ENCODE peak calls at places on chromosome 2, in four cellular contexts. Y is stimulated activated CD8-positive, alpha-beta memory T cell treated with anti-CD3 and anti-CD28 coated beads, Interleukin-15, amount 100 ng/mL, for 24 hours; H is psoas muscle; E is NCI-H1092. W is an unnamed sample.

GRCh38 chr2:215137741-215138340 is 585 bp downstream of the ABCA12 start:
- DNase-seq in Y (no peak), H (no peak), E (no peak), W (no peak)

GRCh38 chr2:208250401-208250800 is 4.5 kb downstream of the IDH1 start:
- DNase-seq in Y (no peak), H (no peak), E (no peak), W (no peak)

GRCh38 chr2:68739261-68740183 is 4.9 kb downstream of the ARHGAP25 start:
- DNase-seq in Y (no peak), H (no peak), E (no peak), W (no peak)

GRCh38 chr2:237471457-237472186 is 15.4 kb upstream of the MLPH start:
- DNase-seq in Y (no peak), H (peak), E (no peak), W (no peak)

GRCh38 chr2:5692561-5693287 is 540 bp downstream of the SOX11 start:
- DNase-seq in Y (no peak), H (no peak), E (no peak), W (no peak)

GRCh38 chr2:148549001-148549400 is 95.5 kb upstream of the EPC2 start:
- DNase-seq in Y (no peak), H (no peak), E (no peak), W (no peak)

GRCh38 chr2:234458466-234458865 is 38.4 kb downstream of the ARL4C start:
- DNase-seq in Y (no peak), H (no peak), E (no peak), W (no peak)

GRCh38 chr2:47984041-47984440 is 77.7 kb upstream of the FBXO11 start:
- DNase-seq in Y (no peak), H (no peak), E (no peak), W (no peak)

GRCh38 chr2:239674981-239675855 is 274.4 kb upstream of the HDAC4 start:
- DNase-seq in Y (no peak), H (no peak), E (no peak), W (peak)

GRCh38 chr2:212554233-212554632 is 15.6 kb upstream of the ERBB4 start:
- DNase-seq in Y (no peak), H (no peak), E (no peak), W (no peak)

GRCh38 chr2:217086038-217086522 is 226.2 kb upstream of the TNP1 start:
- DNase-seq in Y (no peak), H (no peak), E (no peak), W (no peak)

GRCh38 chr2:133817680-133818566 is 249.7 kb upstream of the NCKAP5 start:
- DNase-seq in Y (no peak), H (no peak), E (no peak), W (no peak)

GRCh38 chr2:151260492-151261239 is 997 bp downstream of the RBM43 start:
- DNase-seq in Y (no peak), H (no peak), E (no peak), W (no peak)

GRCh38 chr2:14641116-14641515 is 8.6 kb downstream of the LRATD1 start:
- DNase-seq in Y (no peak), H (no peak), E (no peak), W (no peak)

GRCh38 chr2:191617589-191617988 is 60.3 kb upstream of the NABP1 start:
- DNase-seq in Y (no peak), H (no peak), E (no peak), W (no peak)

GRCh38 chr2:7992612-7993596 is 689.0 kb upstream of the ID2 start:
- DNase-seq in Y (no peak), H (no peak), E (no peak), W (no peak)

GRCh38 chr2:30375915-30376314 is 71.1 kb upstream of the LCLAT1 start:
- DNase-seq in Y (no peak), H (no peak), E (no peak), W (no peak)

GRCh38 chr2:15429032-15429431 is 132.1 kb downstream of the NBAS start:
- DNase-seq in Y (no peak), H (no peak), E (no peak), W (no peak)

GRCh38 chr2:51258301-51258700 is 226.4 kb upstream of the NRXN1 start:
- DNase-seq in Y (no peak), H (no peak), E (no peak), W (no peak)

GRCh38 chr2:62529758-62530157 is 23.8 kb upstream of the TMEM17 start:
- DNase-seq in Y (no peak), H (no peak), E (peak), W (no peak)

GRCh38 chr2:202187570-202187969 is 50.8 kb downstream of the SUMO1 start:
- DNase-seq in Y (no peak), H (no peak), E (no peak), W (no peak)

GRCh38 chr2:151780938-151781337 is 46.7 kb upstream of the NEB start:
- DNase-seq in Y (no peak), H (no peak), E (no peak), W (no peak)

GRCh38 chr2:144198116-144198515 is 321.8 kb downstream of the ZEB2 start:
- DNase-seq in Y (no peak), H (no peak), E (no peak), W (no peak)

GRCh38 chr2:160491922-160492371 is 1.7 kb downstream of the RBMS1 start:
- DNase-seq in Y (no peak), H (no peak), E (no peak), W (no peak)

GRCh38 chr2:197306691-197307030 is 3.9 kb downstream of the ANKRD44 start:
- DNase-seq in Y (no peak), H (peak), E (no peak), W (peak)

GRCh38 chr2:168660859-168661258 is 141.6 kb upstream of the NOSTRIN start:
- DNase-seq in Y (no peak), H (no peak), E (peak), W (no peak)

GRCh38 chr2:237290249-237290648 is 123.7 kb downstream of the COL6A3 start:
- DNase-seq in Y (no peak), H (peak), E (no peak), W (peak)

GRCh38 chr2:174026122-174026845 is 61.1 kb upstream of the SP3 start:
- DNase-seq in Y (no peak), H (no peak), E (no peak), W (no peak)